ENCODE peak calls at places on chromosomes 3 and 15, in seven cellular contexts. M is fibroblast of the conjunctiva; H is breast epithelium; U is AG08395; W is activated CD4-positive, alpha-beta T cell treated with anti-CD3 and anti-CD28 coated beads for 4 hours; T is T-helper 9 cell; J is DMS153. I is an unnamed sample.

GRCh38 chr3:4988815-4989648 is 9.8 kb downstream of the BHLHE40 start:
- DNase-seq in U (no peak), M (no peak), W (no peak), T (no peak), J (no peak), H (peak), I (no peak)

GRCh38 chr3:179473565-179473964 is 22.3 kb upstream of the GNB4 start:
- DNase-seq in T (no peak), W (no peak), U (no peak), J (no peak), M (no peak), H (no peak), I (no peak)

GRCh38 chr3:150248116-150248864 is 159.8 kb upstream of the TSC22D2 start:
- DNase-seq in M (peak), J (no peak), H (no peak), W (no peak), U (peak), T (no peak), I (no peak)

GRCh38 chr15:29208352-29208751 is 61.3 kb downstream of the NSMCE3 start:
- DNase-seq in T (no peak), H (no peak), U (no peak), W (no peak), J (peak), M (no peak), I (no peak)

GRCh38 chr3:176967525-176967924 is 229.8 kb downstream of the TBL1XR1 start:
- DNase-seq in U (no peak), T (no peak), H (no peak), W (no peak), M (no peak), J (no peak), I (no peak)

GRCh38 chr15:58161436-58161835 is 23.3 kb downstream of the AQP9 start:
- DNase-seq in J (no peak), W (no peak), T (no peak), M (no peak), H (no peak), U (no peak), I (no peak)

GRCh38 chr15:75696303-75696657 is 16.4 kb downstream of the CSPG4 start:
- DNase-seq in M (no peak), U (no peak), T (no peak), W (no peak), J (no peak), H (peak), I (no peak)

GRCh38 chr3:192887047-192887446 is 30.6 kb downstream of the MB21D2 start:
- DNase-seq in U (no peak), J (no peak), W (no peak), H (no peak), T (no peak), M (peak), I (no peak)

GRCh38 chr3:31918179-31919165 is 62.6 kb downstream of the OSBPL10 start:
- DNase-seq in U (no peak), W (no peak), T (no peak), M (no peak), H (no peak), J (no peak), I (no peak)

GRCh38 chr3:117788086-117788485 is 1078.5 kb downstream of the TUSC7 start:
- DNase-seq in T (no peak), W (no peak), H (no peak), J (peak), M (peak), U (peak), I (no peak)

GRCh38 chr15:101650145-101650544 is 2.0 kb downstream of the TM2D3 start:
- DNase-seq in M (no peak), H (no peak), J (no peak), W (no peak), T (no peak), U (no peak), I (no peak)

GRCh38 chr3:48411606-48412374 is 18.1 kb downstream of the PLXNB1 start:
- DNase-seq in M (no peak), H (no peak), J (no peak), T (no peak), U (no peak), W (no peak), I (no peak)

GRCh38 chr3:117146571-117146970 is 437.0 kb downstream of the TUSC7 start:
- DNase-seq in M (no peak), J (no peak), T (no peak), H (no peak), U (no peak), W (no peak), I (no peak)

GRCh38 chr15:61173899-61174689 is 55.0 kb downstream of the RORA start:
- DNase-seq in J (peak), W (no peak), T (no peak), U (peak), H (no peak), M (no peak), I (no peak)

GRCh38 chr3:171821061-171821460 is 10.8 kb upstream of the PLD1 start:
- DNase-seq in T (no peak), M (no peak), J (no peak), H (no peak), W (no peak), U (no peak), I (no peak)

GRCh38 chr3:97687734-97688133 is 76.8 kb upstream of the ARL6 start:
- DNase-seq in W (no peak), J (no peak), H (no peak), M (no peak), U (no peak), T (no peak), I (no peak)

GRCh38 chr15:35545316-35545824 is 595 bp downstream of the DPH6 start:
- DNase-seq in M (peak), H (no peak), U (peak), T (no peak), W (peak), J (no peak), I (no peak)

GRCh38 chr3:145692751-145693150 is 468.2 kb downstream of the PLOD2 start:
- DNase-seq in U (no peak), H (no peak), J (no peak), T (no peak), M (no peak), W (no peak), I (no peak)

GRCh38 chr15:69530234-69530633 is 77.6 kb downstream of the RPLP1 start:
- DNase-seq in H (no peak), W (no peak), T (no peak), J (no peak), U (no peak), M (no peak), I (no peak)

GRCh38 chr3:148697311-148698189 is at the start of gene AGTR1:
- DNase-seq in T (no peak), W (no peak), M (no peak), U (peak), J (no peak), H (peak), I (no peak)

GRCh38 chr15:85515212-85515611 is 134.8 kb downstream of the AKAP13 start:
- DNase-seq in U (no peak), W (no peak), J (no peak), T (no peak), M (no peak), H (no peak), I (no peak)

GRCh38 chr3:112640333-112640863 is 545 bp downstream of the CCDC80 start:
- DNase-seq in T (no peak), U (peak), W (no peak), H (no peak), J (no peak), M (peak), I (no peak)

GRCh38 chr15:52657338-52657737 is 21.9 kb downstream of the ATOSA start:
- DNase-seq in H (no peak), T (no peak), U (peak), J (no peak), M (peak), W (no peak), I (no peak)

GRCh38 chr3:50245831-50246516 is 10.0 kb downstream of the GNAI2 start:
- DNase-seq in W (peak), M (peak), U (peak), T (peak), J (peak), H (peak), I (peak)

GRCh38 chr15:79090487-79091203 is at the start of gene RASGRF1:
- DNase-seq in U (no peak), H (no peak), W (no peak), T (no peak), M (no peak), J (no peak), I (no peak)

GRCh38 chr15:85730001-85730820 is 64.5 kb downstream of the KLHL25 start:
- DNase-seq in W (peak), U (peak), T (no peak), J (peak), H (no peak), M (peak), I (peak)

I was measured in CD8-positive, alpha-beta T cell.